ENCODE peak calls at places on chromosomes 5 and 9, in four cellular contexts. W is CD4-positive, alpha-beta memory T cell; R is GM23248; X is transverse colon. K is an unnamed sample. For H3K27me3 and H3K4me1, the result is how much of the 10 kb centered on the place peaks cover.

GRCh38 chr9:137237759-137238726 is 3.0 kb upstream of the TUBB4B start:
- DNase-seq in W (no peak), R (no peak), X (peak), K (peak)

GRCh38 chr5:74648835-74649286 is 8.3 kb upstream of the ENC1 start:
- DNase-seq in W (peak), R (peak), X (no peak), K (peak)

GRCh38 chr5:28743362-28743761 is 1705.0 kb upstream of the CDH9 start:
- DNase-seq in W (no peak), R (no peak), X (no peak), K (no peak)

GRCh38 chr9:13942695-13943094 is 371.2 kb downstream of the NFIB start:
- DNase-seq in W (no peak), R (peak), X (no peak), K (peak)

GRCh38 chr5:76503929-76504328 is 100.8 kb downstream of the IQGAP2 start:
- DNase-seq in W (no peak), R (no peak), X (no peak), K (no peak)

GRCh38 chr5:16049766-16050165 is 129.8 kb downstream of the MARCHF11 start:
- DNase-seq in W (no peak), R (no peak), X (no peak), K (no peak)

GRCh38 chr9:71112866-71113265 is 8.6 kb downstream of the TRPM3 start:
- DNase-seq in W (no peak), R (no peak), X (no peak), K (no peak)

GRCh38 chr5:62596691-62597090 is 18.1 kb downstream of the LRRC70 start:
- DNase-seq in W (no peak), R (peak), X (no peak), K (no peak)

GRCh38 chr5:2651116-2651515 is 100.4 kb downstream of the IRX2 start:
- DNase-seq in W (no peak), R (no peak), X (no peak), K (no peak)

GRCh38 chr9:131545786-131546335 is 538 bp downstream of the PRRT1B start:
- DNase-seq in W (no peak), R (no peak), X (no peak), K (no peak)

GRCh38 chr5:138895918-138896317 is 20.8 kb upstream of the LRRTM2 start:
- DNase-seq in W (no peak), R (no peak), X (no peak), K (no peak)

DNA sequence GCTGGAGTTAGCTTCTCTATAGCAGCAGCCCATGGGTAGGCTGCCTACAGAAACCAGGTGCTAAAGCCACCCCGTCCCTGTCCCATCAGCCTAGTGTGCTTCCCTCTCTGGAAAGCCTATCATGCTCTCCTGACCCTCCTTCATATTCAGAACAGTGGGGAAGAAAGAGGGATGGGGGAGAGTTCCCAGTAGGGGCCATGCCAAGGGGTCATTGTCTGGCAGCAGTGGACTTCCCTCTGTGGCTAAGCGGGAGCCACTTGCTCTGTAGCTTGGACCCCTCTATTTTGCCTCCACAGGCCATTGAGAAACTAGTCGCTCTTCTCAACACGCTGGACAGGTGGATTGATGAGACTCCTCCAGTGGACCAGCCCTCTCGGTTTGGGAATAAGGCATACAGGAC is 17.5 kb downstream of the PTPA start:
- DNase-seq in W (no peak), R (no peak), X (no peak), K (no peak)
- H3K27me3 ChIP-seq in W (under half), R (under half), X (under half), K (under half)

GRCh38 chr5:151029856-151030336 is 9.5 kb downstream of the GPX3 start:
- DNase-seq in W (no peak), R (no peak), X (no peak), K (no peak)

GRCh38 chr5:151029179-151029855 is 8.9 kb downstream of the GPX3 start:
- DNase-seq in W (no peak), R (no peak), X (no peak), K (no peak)

GRCh38 chr5:151028717-151029116 is 8.3 kb downstream of the GPX3 start:
- DNase-seq in W (no peak), R (no peak), X (no peak), K (no peak)

GRCh38 chr5:151026674-151027073 is 6.3 kb downstream of the GPX3 start:
- DNase-seq in W (no peak), R (no peak), X (no peak), K (no peak)

GRCh38 chr5:151027961-151028479 is 7.6 kb downstream of the GPX3 start:
- DNase-seq in W (no peak), R (no peak), X (no peak), K (no peak)
- H3K4me1 ChIP-seq in W (under half), R (under half), X (under half), K (under half)

GRCh38 chr9:84856181-84856632 is 186.7 kb downstream of the NTRK2 start:
- DNase-seq in W (no peak), R (peak), X (no peak), K (no peak)

GRCh38 chr9:84860423-84861115 is 191.0 kb downstream of the NTRK2 start:
- DNase-seq in W (no peak), R (no peak), X (no peak), K (no peak)

GRCh38 chr9:84862308-84862707 is 192.8 kb downstream of the NTRK2 start:
- DNase-seq in W (no peak), R (no peak), X (no peak), K (no peak)

GRCh38 chr9:84857224-84857623 is 187.7 kb downstream of the NTRK2 start:
- DNase-seq in W (no peak), R (peak), X (no peak), K (no peak)

DNA sequence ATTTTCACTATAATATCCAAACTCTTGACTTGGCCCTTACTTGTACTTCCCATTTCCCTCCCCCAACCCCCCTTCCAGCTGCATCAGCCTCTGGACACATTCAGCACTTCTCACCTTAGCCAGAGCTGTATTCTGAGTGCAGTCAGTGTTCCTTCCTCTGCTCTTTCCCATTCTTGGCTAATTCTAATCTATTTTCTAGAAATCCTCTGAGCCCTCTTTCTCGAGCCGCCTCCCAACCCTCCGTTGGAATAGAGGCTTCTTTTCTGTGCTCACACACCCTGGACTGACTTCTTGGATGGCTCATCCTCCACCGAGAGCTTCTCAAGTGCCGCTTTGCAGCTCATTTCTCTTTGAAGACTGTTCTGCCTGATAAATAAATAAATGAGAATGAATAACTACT is 188.8 kb downstream of the NTRK2 start:
- DNase-seq in W (no peak), R (no peak), X (no peak), K (no peak)
- H3K27me3 ChIP-seq in W (under half), R (under half), X (under half), K (under half)

DNA sequence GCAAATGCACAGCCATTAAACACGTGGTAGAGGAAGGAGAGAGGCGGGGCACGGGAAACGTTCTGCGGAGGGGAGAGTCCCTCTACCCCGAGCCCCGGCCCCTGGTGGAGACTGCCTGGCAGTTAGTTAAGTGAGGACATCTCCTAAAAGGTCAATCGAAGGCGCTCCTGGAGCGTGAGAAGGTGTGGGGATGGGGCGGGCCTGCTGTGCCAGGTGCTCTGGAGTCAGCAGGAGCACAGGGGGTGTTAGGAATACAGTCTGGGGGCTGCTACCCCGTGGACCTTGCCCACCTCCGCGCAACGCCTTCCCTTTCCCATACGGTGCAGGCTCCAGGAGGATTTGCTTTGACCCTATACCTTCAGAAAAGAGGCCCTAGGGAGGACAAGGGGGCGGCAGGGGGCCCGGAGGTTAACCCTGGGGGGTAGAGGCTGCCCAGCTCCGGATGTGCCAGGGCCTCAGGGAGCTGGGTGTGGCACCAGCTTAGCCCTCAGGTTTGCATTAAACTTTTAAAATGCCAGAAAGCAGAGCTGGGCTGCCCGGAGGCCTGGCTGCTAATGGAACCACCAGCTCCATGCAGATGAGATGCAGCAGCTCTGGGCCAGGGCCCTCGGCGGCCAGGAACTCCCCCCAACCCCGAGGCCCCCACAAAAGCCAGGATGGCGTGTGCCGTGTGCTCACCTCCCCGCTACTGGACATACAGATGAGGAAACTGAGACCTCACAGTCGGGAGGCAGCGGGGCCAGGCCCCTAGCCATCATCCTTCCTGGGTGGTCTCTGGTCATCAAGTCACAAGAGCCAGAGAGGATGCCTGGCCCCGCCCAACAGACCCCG is 39.2 kb downstream of the NACC2 start:
- DNase-seq in W (no peak), R (no peak), X (no peak), K (no peak)
- H3K4me1 ChIP-seq in W (under half), R (under half), X (half or more), K (under half)

GRCh38 chr5:36708996-36709395 is 102.6 kb downstream of the SLC1A3 start:
- DNase-seq in W (no peak), R (no peak), X (no peak), K (no peak)

GRCh38 chr5:36717131-36717530 is 110.7 kb downstream of the SLC1A3 start:
- DNase-seq in W (no peak), R (no peak), X (no peak), K (no peak)

GRCh38 chr5:36713541-36713940 is 107.1 kb downstream of the SLC1A3 start:
- DNase-seq in W (no peak), R (no peak), X (no peak), K (no peak)

GRCh38 chr5:36710039-36710438 is 103.6 kb downstream of the SLC1A3 start:
- DNase-seq in W (no peak), R (no peak), X (no peak), K (no peak)

DNA sequence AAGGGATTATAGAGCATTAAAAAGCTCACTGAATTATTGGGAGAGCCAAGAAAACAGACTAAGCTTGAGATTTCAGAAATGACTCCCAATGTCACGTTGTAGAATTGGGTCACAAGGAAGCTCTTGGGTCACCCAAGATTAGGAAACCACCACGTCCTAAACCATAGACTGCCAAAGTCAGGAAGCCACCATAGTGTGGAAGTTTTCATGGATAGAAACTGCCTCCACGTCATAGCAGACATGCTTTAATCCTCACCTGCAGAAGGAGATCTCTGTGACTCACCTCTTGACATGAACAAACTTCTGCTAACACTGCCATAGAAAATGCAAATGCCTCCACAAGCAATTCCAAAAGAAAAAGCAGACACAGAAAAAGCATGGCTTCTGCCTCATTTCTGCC is 106.3 kb downstream of the SLC1A3 start:
- DNase-seq in W (no peak), R (no peak), X (no peak), K (no peak)
- H3K27me3 ChIP-seq in W (under half), R (under half), X (under half), K (under half)

GRCh38 chr9:112028242-112029221 is 131.9 kb downstream of the UGCG start:
- DNase-seq in W (no peak), R (no peak), X (no peak), K (no peak)
- H3K4me1 ChIP-seq in W (under half), R (under half), X (under half), K (under half)

DNA sequence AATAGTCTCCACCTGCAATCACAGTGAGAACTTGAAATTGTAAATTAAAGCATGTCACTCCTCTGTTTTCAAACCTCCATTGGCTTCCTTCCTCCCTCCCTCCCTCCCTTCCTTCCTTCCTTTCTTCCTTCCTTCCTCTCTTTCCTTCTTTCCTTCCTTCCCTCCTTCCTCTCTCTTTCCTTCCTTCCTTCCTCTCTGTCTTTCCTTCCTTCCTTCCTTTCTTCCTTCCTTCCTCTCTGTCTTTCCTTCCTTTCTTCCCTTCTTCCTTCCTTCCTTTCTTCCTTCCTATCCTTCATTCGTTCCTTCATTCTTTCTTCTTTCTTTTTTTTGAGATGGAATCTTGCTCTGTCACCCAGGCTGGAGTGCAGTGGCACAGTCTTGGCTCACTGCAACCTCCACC is 595.0 kb upstream of the ZNF608 start:
- DNase-seq in W (no peak), R (no peak), X (no peak), K (no peak)
- H3K27me3 ChIP-seq in W (under half), R (under half), X (under half), K (under half)

GRCh38 chr5:110339399-110339798 is 387.1 kb downstream of the TMEM232 start:
- DNase-seq in W (no peak), R (no peak), X (no peak), K (no peak)

GRCh38 chr5:110338336-110339083 is 388.0 kb downstream of the TMEM232 start:
- DNase-seq in W (no peak), R (no peak), X (no peak), K (no peak)

GRCh38 chr5:110343616-110344015 is 382.9 kb downstream of the TMEM232 start:
- DNase-seq in W (no peak), R (no peak), X (no peak), K (no peak)

GRCh38 chr5:110345623-110346022 is 380.8 kb downstream of the TMEM232 start:
- DNase-seq in W (no peak), R (no peak), X (no peak), K (no peak)

GRCh38 chr5:110342683-110343082 is 383.8 kb downstream of the TMEM232 start:
- DNase-seq in W (no peak), R (no peak), X (no peak), K (no peak)
- H3K4me1 ChIP-seq in W (under half), R (under half), X (under half), K (under half)

DNA sequence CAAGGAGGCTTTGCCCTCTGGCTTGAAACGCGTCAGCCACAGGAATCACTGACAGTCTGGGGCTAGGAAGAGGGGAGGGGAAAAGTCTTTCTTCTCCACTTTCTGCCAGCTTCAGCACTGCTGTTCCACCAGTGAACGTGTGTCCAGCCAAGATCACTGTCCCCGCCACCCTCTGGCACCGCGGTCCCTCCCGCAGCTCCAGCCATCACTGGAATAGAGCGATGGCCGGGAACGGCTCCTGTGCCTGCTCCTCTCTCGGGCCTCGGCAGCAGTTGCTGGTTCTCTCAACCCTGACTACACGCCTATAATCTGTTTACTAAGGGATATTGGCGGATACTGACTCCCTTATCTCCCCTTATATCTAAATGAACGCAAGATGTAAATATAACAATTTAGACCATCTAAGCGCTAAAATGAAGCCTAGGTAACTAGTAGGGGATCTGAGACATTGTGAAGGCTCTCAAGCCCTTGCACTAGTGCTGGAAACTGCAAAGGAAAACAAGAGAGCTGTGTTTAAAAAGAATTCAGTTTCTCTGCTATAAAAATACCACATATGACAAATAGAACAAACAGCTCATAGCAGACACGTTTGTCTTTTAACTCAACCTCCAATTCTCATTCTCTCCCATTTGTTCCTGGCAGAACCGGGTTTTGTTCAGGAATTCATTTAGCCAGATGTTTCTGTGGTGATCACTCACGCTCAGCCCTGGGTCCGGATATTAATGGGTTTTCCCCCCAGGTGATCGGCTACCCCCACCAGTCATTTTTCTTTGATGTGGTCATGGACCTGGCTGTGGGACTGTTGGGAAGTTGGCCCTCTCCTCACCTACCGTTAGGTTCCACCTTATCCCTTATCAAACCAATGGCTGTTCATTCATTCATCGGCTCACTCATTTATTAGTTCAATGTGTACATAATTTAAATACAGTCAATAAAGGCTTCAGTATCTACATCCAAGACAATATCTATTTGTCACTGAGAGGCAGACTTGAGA is 149.8 kb downstream of the MED10 start:
- DNase-seq in W (no peak), R (no peak), X (no peak), K (no peak)
- H3K27me3 ChIP-seq in W (under half), R (under half), X (under half), K (under half)

DNA sequence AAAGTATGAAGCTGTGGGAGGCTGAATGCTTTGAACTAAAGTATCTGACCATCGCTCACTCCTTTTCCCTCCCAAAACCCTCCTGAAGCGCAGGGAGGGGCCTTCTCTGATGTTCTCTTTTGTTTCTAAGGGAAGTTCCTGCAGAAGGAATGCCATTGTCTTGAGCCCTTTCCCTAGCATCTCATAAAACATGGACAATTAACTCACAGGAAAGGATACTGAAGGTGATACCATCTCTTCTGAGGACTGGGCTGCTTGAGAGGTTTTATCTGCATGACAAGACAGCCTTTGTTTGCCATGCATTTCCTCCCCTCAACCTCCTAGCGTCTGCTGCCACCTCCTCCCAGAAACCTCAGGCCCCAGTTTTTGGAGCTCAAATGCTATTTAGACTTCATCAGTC is 4.3 kb upstream of the RMND5B start:
- DNase-seq in W (no peak), R (no peak), X (no peak), K (no peak)
- H3K4me1 ChIP-seq in W (under half), R (under half), X (under half), K (under half)